ENCODE peak calls at places on chromosome 11, in five cellular contexts. One of them, this sample, is unnamed.

GRCh38 chr11:57542582-57542981 is 5.2 kb downstream of the SMTNL1 start:
- DNase-seq in naive thymus-derived CD4-positive, alpha-beta T cell: no peak
- DNase-seq in tibial artery: no peak
- DNase-seq in substantia nigra: no peak
- DNase-seq in adrenal gland: no peak
- DNase-seq in this sample: no peak

GRCh38 chr11:73177380-73178091 is 35.4 kb upstream of the FCHSD2 start:
- DNase-seq in naive thymus-derived CD4-positive, alpha-beta T cell: no peak
- DNase-seq in tibial artery: peak
- DNase-seq in substantia nigra: no peak
- DNase-seq in adrenal gland: peak
- DNase-seq in this sample: no peak

GRCh38 chr11:47189100-47189834 is 3.0 kb upstream of the PACSIN3 start:
- DNase-seq in naive thymus-derived CD4-positive, alpha-beta T cell: no peak
- DNase-seq in tibial artery: no peak
- DNase-seq in substantia nigra: no peak
- DNase-seq in adrenal gland: peak
- DNase-seq in this sample: no peak

GRCh38 chr11:60866911-60867870 is at the start of gene ZP1:
- DNase-seq in naive thymus-derived CD4-positive, alpha-beta T cell: no peak
- DNase-seq in tibial artery: no peak
- DNase-seq in substantia nigra: no peak
- DNase-seq in adrenal gland: no peak
- DNase-seq in this sample: no peak

GRCh38 chr11:67497656-67498291 is 7.4 kb downstream of the PITPNM1 start:
- DNase-seq in naive thymus-derived CD4-positive, alpha-beta T cell: no peak
- DNase-seq in tibial artery: no peak
- DNase-seq in substantia nigra: no peak
- DNase-seq in adrenal gland: no peak
- DNase-seq in this sample: no peak

GRCh38 chr11:8531312-8531711 is 62.7 kb downstream of the STK33 start:
- DNase-seq in naive thymus-derived CD4-positive, alpha-beta T cell: no peak
- DNase-seq in tibial artery: no peak
- DNase-seq in substantia nigra: no peak
- DNase-seq in adrenal gland: no peak
- DNase-seq in this sample: no peak

GRCh38 chr11:58741127-58741526 is 9.4 kb upstream of the GLYAT start:
- DNase-seq in naive thymus-derived CD4-positive, alpha-beta T cell: no peak
- DNase-seq in tibial artery: no peak
- DNase-seq in substantia nigra: no peak
- DNase-seq in adrenal gland: no peak
- DNase-seq in this sample: no peak

GRCh38 chr11:67409781-67410368 is 5.6 kb upstream of the CARNS1 start:
- DNase-seq in naive thymus-derived CD4-positive, alpha-beta T cell: no peak
- DNase-seq in tibial artery: no peak
- DNase-seq in substantia nigra: no peak
- DNase-seq in adrenal gland: no peak
- DNase-seq in this sample: no peak

GRCh38 chr11:62471603-62472002 is 52.8 kb downstream of the SCGB1A1 start:
- DNase-seq in naive thymus-derived CD4-positive, alpha-beta T cell: no peak
- DNase-seq in tibial artery: no peak
- DNase-seq in substantia nigra: no peak
- DNase-seq in adrenal gland: no peak
- DNase-seq in this sample: no peak

GRCh38 chr11:123457187-123457770 is 27.2 kb downstream of the GRAMD1B start:
- DNase-seq in naive thymus-derived CD4-positive, alpha-beta T cell: peak
- DNase-seq in tibial artery: peak
- DNase-seq in substantia nigra: no peak
- DNase-seq in adrenal gland: peak
- DNase-seq in this sample: no peak

GRCh38 chr11:1705121-1706052 is 8.4 kb downstream of the KRTAP5-6 start:
- DNase-seq in naive thymus-derived CD4-positive, alpha-beta T cell: no peak
- DNase-seq in tibial artery: no peak
- DNase-seq in substantia nigra: no peak
- DNase-seq in adrenal gland: peak
- DNase-seq in this sample: no peak

GRCh38 chr11:93192163-93192562 is 5.6 kb downstream of the SLC36A4 start:
- DNase-seq in naive thymus-derived CD4-positive, alpha-beta T cell: no peak
- DNase-seq in tibial artery: no peak
- DNase-seq in substantia nigra: no peak
- DNase-seq in adrenal gland: no peak
- DNase-seq in this sample: no peak

GRCh38 chr11:8328848-8329330 is 65.2 kb upstream of the LMO1 start:
- DNase-seq in naive thymus-derived CD4-positive, alpha-beta T cell: peak
- DNase-seq in tibial artery: peak
- DNase-seq in substantia nigra: no peak
- DNase-seq in adrenal gland: peak
- DNase-seq in this sample: peak

GRCh38 chr11:109914038-109914437 is 179.2 kb upstream of the ZC3H12C start:
- DNase-seq in naive thymus-derived CD4-positive, alpha-beta T cell: no peak
- DNase-seq in tibial artery: no peak
- DNase-seq in substantia nigra: no peak
- DNase-seq in adrenal gland: no peak
- DNase-seq in this sample: no peak

GRCh38 chr11:117026593-117027330 is 71.5 kb downstream of the SIK3 start:
- DNase-seq in naive thymus-derived CD4-positive, alpha-beta T cell: no peak
- DNase-seq in tibial artery: no peak
- DNase-seq in substantia nigra: no peak
- DNase-seq in adrenal gland: no peak
- DNase-seq in this sample: no peak

GRCh38 chr11:93908689-93909088 is 58.3 kb upstream of the VSTM5 start:
- DNase-seq in naive thymus-derived CD4-positive, alpha-beta T cell: no peak
- DNase-seq in tibial artery: no peak
- DNase-seq in substantia nigra: no peak
- DNase-seq in adrenal gland: no peak
- DNase-seq in this sample: no peak

GRCh38 chr11:57700425-57700824 is 11.6 kb downstream of the MED19 start:
- DNase-seq in naive thymus-derived CD4-positive, alpha-beta T cell: no peak
- DNase-seq in tibial artery: no peak
- DNase-seq in substantia nigra: no peak
- DNase-seq in adrenal gland: no peak
- DNase-seq in this sample: no peak

GRCh38 chr11:118807800-118808778 is 17.1 kb upstream of the DDX6 start:
- DNase-seq in naive thymus-derived CD4-positive, alpha-beta T cell: no peak
- DNase-seq in tibial artery: no peak
- DNase-seq in substantia nigra: no peak
- DNase-seq in adrenal gland: no peak
- DNase-seq in this sample: no peak

GRCh38 chr11:45411221-45411946 is 125.2 kb upstream of the SYT13 start:
- DNase-seq in naive thymus-derived CD4-positive, alpha-beta T cell: no peak
- DNase-seq in tibial artery: no peak
- DNase-seq in substantia nigra: no peak
- DNase-seq in adrenal gland: no peak
- DNase-seq in this sample: no peak

GRCh38 chr11:33435201-33435600 is 178.0 kb downstream of the HIPK3 start:
- DNase-seq in naive thymus-derived CD4-positive, alpha-beta T cell: no peak
- DNase-seq in tibial artery: no peak
- DNase-seq in substantia nigra: no peak
- DNase-seq in adrenal gland: no peak
- DNase-seq in this sample: no peak

GRCh38 chr11:96905084-96905641 is 515.4 kb downstream of the JRKL start:
- DNase-seq in naive thymus-derived CD4-positive, alpha-beta T cell: no peak
- DNase-seq in tibial artery: no peak
- DNase-seq in substantia nigra: no peak
- DNase-seq in adrenal gland: no peak
- DNase-seq in this sample: no peak

GRCh38 chr11:30128269-30128932 is 102.4 kb upstream of the FSHB start:
- DNase-seq in naive thymus-derived CD4-positive, alpha-beta T cell: no peak
- DNase-seq in tibial artery: no peak
- DNase-seq in substantia nigra: no peak
- DNase-seq in adrenal gland: peak
- DNase-seq in this sample: no peak

GRCh38 chr11:20013346-20014066 is 146.8 kb downstream of the DBX1 start:
- DNase-seq in naive thymus-derived CD4-positive, alpha-beta T cell: no peak
- DNase-seq in tibial artery: no peak
- DNase-seq in substantia nigra: no peak
- DNase-seq in adrenal gland: no peak
- DNase-seq in this sample: no peak

GRCh38 chr11:128498846-128499245 is 88.5 kb downstream of the ETS1 start:
- DNase-seq in naive thymus-derived CD4-positive, alpha-beta T cell: no peak
- DNase-seq in tibial artery: no peak
- DNase-seq in substantia nigra: no peak
- DNase-seq in adrenal gland: no peak
- DNase-seq in this sample: no peak

GRCh38 chr11:75654314-75654713 is 14.5 kb downstream of the MAP6 start:
- DNase-seq in naive thymus-derived CD4-positive, alpha-beta T cell: no peak
- DNase-seq in tibial artery: no peak
- DNase-seq in substantia nigra: no peak
- DNase-seq in adrenal gland: no peak
- DNase-seq in this sample: no peak

GRCh38 chr11:123179571-123179970 is 15.5 kb downstream of the CLMP start:
- DNase-seq in naive thymus-derived CD4-positive, alpha-beta T cell: no peak
- DNase-seq in tibial artery: no peak
- DNase-seq in substantia nigra: no peak
- DNase-seq in adrenal gland: no peak
- DNase-seq in this sample: no peak

GRCh38 chr11:71129624-71130023 is 122.8 kb downstream of the SHANK2 start:
- DNase-seq in naive thymus-derived CD4-positive, alpha-beta T cell: no peak
- DNase-seq in tibial artery: no peak
- DNase-seq in substantia nigra: no peak
- DNase-seq in adrenal gland: no peak
- DNase-seq in this sample: no peak

GRCh38 chr11:123083623-123084029 is 21.7 kb upstream of the HSPA8 start:
- DNase-seq in naive thymus-derived CD4-positive, alpha-beta T cell: peak
- DNase-seq in tibial artery: peak
- DNase-seq in substantia nigra: no peak
- DNase-seq in adrenal gland: peak
- DNase-seq in this sample: peak

GRCh38 chr11:57513911-57514537 is 1.5 kb downstream of the SLC43A1 start:
- DNase-seq in naive thymus-derived CD4-positive, alpha-beta T cell: peak
- DNase-seq in tibial artery: peak
- DNase-seq in substantia nigra: no peak
- DNase-seq in adrenal gland: peak
- DNase-seq in this sample: no peak

GRCh38 chr11:109735139-109735538 is 313.1 kb downstream of the C11orf87 start:
- DNase-seq in naive thymus-derived CD4-positive, alpha-beta T cell: no peak
- DNase-seq in tibial artery: no peak
- DNase-seq in substantia nigra: no peak
- DNase-seq in adrenal gland: no peak
- DNase-seq in this sample: no peak

GRCh38 chr11:107496011-107496410 is 38.4 kb upstream of the CWF19L2 start:
- DNase-seq in naive thymus-derived CD4-positive, alpha-beta T cell: no peak
- DNase-seq in tibial artery: no peak
- DNase-seq in substantia nigra: no peak
- DNase-seq in adrenal gland: peak
- DNase-seq in this sample: no peak

GRCh38 chr11:65188486-65188885 is 6.8 kb downstream of the CAPN1 start:
- DNase-seq in naive thymus-derived CD4-positive, alpha-beta T cell: no peak
- DNase-seq in tibial artery: no peak
- DNase-seq in substantia nigra: no peak
- DNase-seq in adrenal gland: no peak
- DNase-seq in this sample: no peak

GRCh38 chr11:47403135-47403534 is 5.3 kb upstream of the SLC39A13 start:
- DNase-seq in naive thymus-derived CD4-positive, alpha-beta T cell: no peak
- DNase-seq in tibial artery: peak
- DNase-seq in substantia nigra: no peak
- DNase-seq in adrenal gland: no peak
- DNase-seq in this sample: no peak